ENCODE peak calls at places on chromosome 9, in five cellular contexts. B, N, G, Q and F are unnamed samples.

GRCh38 chr9:6905850-6906375 is 148.1 kb downstream of the KDM4C start:
- DNase-seq in N (no peak), Q (no peak), B (no peak), G (no peak), F (no peak)

GRCh38 chr9:124164800-124165199 is 92.9 kb upstream of the NEK6 start:
- DNase-seq in N (peak; percentile 7), G (no peak), B (no peak), Q (no peak), F (no peak)

GRCh38 chr9:122642226-122642625 is 15.2 kb downstream of the OR1B1 start:
- DNase-seq in B (no peak), G (no peak), Q (no peak), N (no peak), F (no peak)

GRCh38 chr9:135220601-135221575 is 133.4 kb downstream of the OLFM1 start:
- DNase-seq in G (no peak), Q (peak; percentile 27), B (no peak), N (peak; percentile 4), F (peak; percentile 68)

GRCh38 chr9:117737721-117738226 is 33.6 kb downstream of the TLR4 start:
- DNase-seq in N (no peak), G (no peak), B (no peak), Q (no peak), F (no peak)

GRCh38 chr9:77488439-77489126 is 159.5 kb downstream of the GNA14 start:
- DNase-seq in Q (no peak), G (peak; percentile 25), N (no peak), B (peak; percentile 20), F (no peak)

GRCh38 chr9:13351768-13352386 is 72.4 kb upstream of the MPDZ start:
- DNase-seq in B (peak; percentile 65), N (no peak), Q (no peak), G (peak; percentile 56), F (no peak)

GRCh38 chr9:32424616-32425015 is 40.2 kb downstream of the ACO1 start:
- DNase-seq in Q (no peak), G (no peak), N (no peak), B (peak; percentile 17), F (no peak)

GRCh38 chr9:69130456-69131441 is 43.3 kb upstream of the TJP2 start:
- DNase-seq in B (peak; percentile 90), G (no peak), Q (no peak), N (peak; percentile 20), F (peak; percentile 75)

GRCh38 chr9:99818439-99818992 is 3.2 kb upstream of the NR4A3 start:
- DNase-seq in Q (no peak), G (no peak), N (no peak), B (no peak), F (no peak)

GRCh38 chr9:86077286-86077685 is 22.1 kb downstream of the GOLM1 start:
- DNase-seq in N (no peak), Q (peak; percentile 47), G (no peak), B (no peak), F (no peak)
- TF ChIP-seq POLR2A in N (no peak), Q (no peak), G (no peak), B (no peak), F (no peak)

DNA sequence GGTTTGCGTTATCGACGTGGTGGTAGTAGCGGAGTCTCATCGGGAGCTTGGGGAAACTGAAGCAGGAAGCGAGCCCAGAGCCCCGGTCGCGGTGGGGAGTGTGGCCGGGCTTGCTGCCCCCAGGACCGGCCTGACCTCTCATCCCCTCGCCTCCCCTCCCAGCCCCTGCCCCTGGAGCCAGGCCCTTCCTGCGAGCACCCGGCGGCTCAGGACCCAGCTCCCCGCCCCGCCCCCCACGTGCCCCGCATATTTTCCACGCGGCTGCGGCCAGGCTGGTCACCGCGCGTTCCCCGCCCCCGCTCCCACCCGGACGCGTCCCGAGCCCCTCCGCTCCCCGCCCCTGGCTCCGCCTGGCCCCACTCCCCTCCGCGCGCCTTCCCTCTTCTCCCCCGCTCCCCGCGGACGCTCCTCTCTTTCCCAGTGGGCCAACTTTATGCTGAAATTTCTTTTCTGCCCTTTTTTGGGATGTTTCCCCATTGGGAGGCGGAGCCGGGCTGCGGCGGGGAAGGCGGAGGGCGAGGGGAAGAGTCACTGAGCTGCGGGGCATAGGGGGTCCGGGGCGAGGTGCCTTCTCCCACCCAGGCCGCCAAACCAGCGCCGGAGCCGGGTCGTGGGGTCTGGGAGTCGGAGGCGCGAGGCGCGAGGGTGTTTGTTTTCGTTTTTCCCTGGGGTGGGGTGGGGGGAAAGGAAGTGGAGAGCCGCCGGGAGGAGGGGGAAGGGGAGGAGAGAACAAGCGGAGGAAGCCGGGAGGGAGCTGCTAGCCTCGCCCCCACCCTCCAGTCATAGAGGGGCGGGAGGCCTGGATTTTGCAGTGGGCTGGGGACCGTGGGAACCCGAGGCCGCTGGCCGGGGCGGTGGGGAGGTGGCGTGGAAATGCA is 961 bp upstream of the TPM2 start:
- DNase-seq in N (peak; percentile 68), G (peak; percentile 68), Q (peak; percentile 91), B (peak; percentile 75), F (peak; percentile 87)
- TF ChIP-seq POLR2A in N (no peak), G (peak; percentile 30), Q (peak; percentile 49), B (peak; percentile 35), F (no peak)

GRCh38 chr9:35114113-35114847 is 1.4 kb downstream of the ATOSB start:
- DNase-seq in B (peak; percentile 94), G (peak; percentile 87), N (peak; percentile 47), Q (peak; percentile 70), F (peak; percentile 93)
- TF ChIP-seq POLR2A in B (peak; percentile 33), G (no peak), N (no peak), Q (no peak), F (no peak)

GRCh38 chr9:92151691-92152393 is 36.6 kb upstream of the SPTLC1 start:
- DNase-seq in B (peak; percentile 84), N (peak; percentile 56), Q (no peak), G (no peak), F (no peak)

GRCh38 chr9:92147854-92148184 is 32.6 kb upstream of the SPTLC1 start:
- DNase-seq in N (no peak), Q (no peak), B (no peak), G (no peak), F (no peak)

GRCh38 chr9:92146610-92147009 is 31.4 kb upstream of the SPTLC1 start:
- DNase-seq in B (peak; percentile 31), N (no peak), G (peak; percentile 15), Q (no peak), F (no peak)

GRCh38 chr9:92142329-92142728 is 27.1 kb upstream of the SPTLC1 start:
- DNase-seq in G (no peak), N (no peak), B (no peak), Q (no peak), F (no peak)

DNA sequence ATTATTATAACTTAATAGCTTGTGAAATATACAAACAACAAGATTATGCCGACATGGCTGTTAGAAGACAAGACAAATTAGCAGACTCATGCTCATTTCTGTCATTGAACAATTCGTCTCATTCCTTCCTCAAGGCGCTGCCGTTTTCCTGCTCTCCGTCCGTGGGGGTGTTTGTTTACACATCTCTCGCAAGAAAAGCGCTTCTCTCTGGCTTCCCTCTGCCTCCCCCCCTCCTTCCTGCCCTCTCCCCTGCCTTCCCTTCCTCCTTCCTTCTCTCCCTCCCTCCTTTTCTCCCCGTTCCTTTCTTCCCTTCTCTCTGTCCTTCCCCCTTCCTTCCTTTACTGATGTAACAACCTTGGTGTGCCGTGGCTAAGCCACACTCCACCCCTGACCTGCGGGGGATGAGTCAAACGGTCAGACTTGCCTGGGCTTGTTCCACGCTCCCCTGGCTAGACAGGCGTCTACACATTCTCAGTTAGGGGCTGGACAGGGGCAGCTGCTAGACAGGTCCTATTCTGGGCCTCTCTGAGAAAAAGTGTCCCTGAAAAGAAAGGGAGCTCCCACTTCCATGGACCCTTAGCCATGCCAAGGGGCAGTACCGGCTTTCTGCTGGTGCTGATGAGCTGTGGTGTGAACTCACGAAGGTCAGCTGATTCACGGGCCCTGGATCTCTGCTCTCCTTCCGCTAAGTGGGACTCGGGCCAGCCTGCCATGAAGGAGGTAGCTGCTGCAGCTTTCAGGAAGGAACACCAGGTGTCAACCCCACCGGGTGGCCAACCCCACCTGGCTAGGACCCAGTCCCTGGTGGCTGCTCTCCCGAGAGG is 32.0 kb upstream of the SPTLC1 start:
- DNase-seq in B (peak; percentile 94), Q (peak; percentile 85), G (peak; percentile 85), N (peak; percentile 35), F (no peak)
- TF ChIP-seq POLR2A in B (peak; percentile 69), Q (no peak), G (no peak), N (no peak), F (no peak)

GRCh38 chr9:98370300-98370975 is 115.0 kb upstream of the TBC1D2 start:
- DNase-seq in B (no peak), G (no peak), Q (no peak), N (no peak), F (no peak)

GRCh38 chr9:98369066-98369425 is 113.6 kb upstream of the TBC1D2 start:
- DNase-seq in G (no peak), N (no peak), B (no peak), Q (no peak), F (no peak)

GRCh38 chr9:98370976-98371315 is 115.5 kb upstream of the TBC1D2 start:
- DNase-seq in B (no peak), Q (no peak), N (no peak), G (no peak), F (no peak)

GRCh38 chr9:98369471-98369870 is 114.0 kb upstream of the TBC1D2 start:
- DNase-seq in B (no peak), G (no peak), Q (no peak), N (no peak), F (no peak)

DNA sequence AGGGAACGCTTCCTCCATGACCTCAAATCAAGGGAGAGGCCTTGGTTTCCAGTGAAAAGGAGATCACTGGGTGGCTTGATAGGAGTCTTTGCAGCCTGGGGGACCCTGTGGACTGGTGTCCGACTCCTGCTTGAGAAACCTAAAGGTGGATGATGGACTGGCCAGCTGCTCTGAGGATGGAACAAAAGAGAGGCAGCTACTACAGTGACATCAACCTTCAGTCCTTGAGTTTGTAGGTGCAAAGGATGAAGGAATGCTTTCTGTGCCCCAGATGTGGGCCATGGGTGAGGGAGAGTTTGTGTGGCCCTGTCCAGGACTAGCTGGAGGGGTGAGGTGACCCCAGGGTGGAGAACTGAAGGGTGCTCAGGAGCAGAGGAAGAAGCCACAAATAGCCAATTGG is 114.4 kb upstream of the TBC1D2 start:
- DNase-seq in G (no peak), Q (no peak), B (no peak), N (no peak), F (no peak)
- TF ChIP-seq POLR2A in G (no peak), Q (no peak), B (no peak), N (no peak), F (no peak)

DNA sequence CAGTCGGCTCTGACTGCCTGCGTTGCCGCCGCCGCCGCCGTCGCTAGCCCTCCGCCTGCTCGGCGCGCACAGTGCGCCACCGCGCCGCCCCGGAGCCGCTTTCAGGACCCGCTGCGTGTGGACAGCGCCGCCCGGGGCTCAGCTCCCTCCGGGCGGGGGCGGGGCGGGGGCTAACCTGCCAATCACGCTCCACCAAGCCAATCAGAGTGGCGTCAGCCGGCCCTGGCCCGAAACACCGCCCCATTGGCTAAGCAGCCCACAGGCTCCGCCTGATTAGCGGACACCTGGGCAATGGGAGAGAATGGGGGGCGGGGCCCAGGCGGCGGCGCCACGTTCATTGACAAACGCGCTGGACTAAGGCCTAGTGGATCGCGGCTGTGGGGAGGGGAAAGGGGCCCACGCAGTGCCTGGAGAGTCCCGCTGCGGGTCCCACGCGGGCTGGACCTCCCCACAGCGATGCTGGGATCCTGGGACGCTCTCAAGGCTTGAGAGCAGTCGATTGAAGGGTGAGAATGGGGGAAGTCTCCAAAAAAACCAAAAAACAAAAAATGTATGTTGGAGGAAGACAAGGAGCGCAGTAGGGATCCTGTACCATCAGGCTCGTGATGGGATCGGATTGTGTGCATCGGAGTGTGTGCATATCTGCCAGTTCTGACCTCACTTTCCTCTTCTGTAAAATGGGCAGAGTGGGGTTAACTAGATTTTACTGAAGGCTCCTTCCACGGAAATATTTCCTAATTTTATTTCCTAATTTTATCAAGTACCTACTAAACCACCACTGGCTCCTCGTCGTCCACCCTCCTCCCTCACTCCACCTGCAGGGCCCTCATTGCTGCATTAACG is 6.3 kb downstream of the PAX5 start:
- DNase-seq in Q (peak; percentile 80), G (peak; percentile 94), B (peak; percentile 81), N (peak; percentile 98), F (peak; percentile 79)
- TF ChIP-seq POLR2A in Q (no peak), G (no peak), B (no peak), N (no peak), F (no peak)

GRCh38 chr9:131277673-131278420 is 1.5 kb upstream of the FAM78A start:
- DNase-seq in Q (peak; percentile 68), N (peak; percentile 80), B (peak; percentile 78), G (peak; percentile 69), F (no peak)
- TF ChIP-seq POLR2A in Q (no peak), N (no peak), B (no peak), G (no peak), F (no peak)